ENCODE peak calls at places on chromosomes 7 and 10, in four cellular contexts. D is neural progenitor cell, N is germinal center, T is NCI-H774. S is an unnamed sample.

GRCh38 chr10:34979938-34980337 is 110.2 kb downstream of the CUL2 start:
- DNase-seq in D (no peak), T (no peak), N (no peak), S (no peak)

GRCh38 chr10:110218627-110219026 is 11.2 kb downstream of the MXI1 start:
- DNase-seq in D (no peak), T (no peak), N (no peak), S (no peak)

GRCh38 chr7:101860316-101861222 is 43.1 kb downstream of the CUX1 start:
- DNase-seq in T (no peak), D (no peak), N (no peak), S (no peak)

GRCh38 chr7:155258233-155258575 is 39.5 kb upstream of the INSIG1 start:
- DNase-seq in D (no peak), T (no peak), N (no peak), S (no peak)

GRCh38 chr10:123021517-123021916 is 12.7 kb downstream of the ACADSB start:
- DNase-seq in T (no peak), N (no peak), D (no peak), S (peak; percentile 8)

GRCh38 chr10:58158806-58159205 is 108.9 kb downstream of the IPMK start:
- DNase-seq in N (no peak), T (no peak), D (no peak), S (no peak)

GRCh38 chr10:43225004-43225786 is 41.7 kb downstream of the RASGEF1A start:
- DNase-seq in T (no peak), D (no peak), N (no peak), S (peak; percentile 2)

GRCh38 chr7:123747620-123748141 is 1.1 kb downstream of the WASL start:
- DNase-seq in D (peak; percentile 75), N (no peak), T (peak; percentile 26), S (peak; percentile 62)

GRCh38 chr7:2041496-2042367 is 191.0 kb downstream of the MAD1L1 start:
- DNase-seq in N (peak; percentile 45), T (no peak), D (no peak), S (peak; percentile 1)

GRCh38 chr7:139635521-139636240 is 112.2 kb downstream of the CLEC2L start:
- DNase-seq in N (no peak), D (peak; percentile 76), T (no peak), S (no peak)

GRCh38 chr10:82757397-82757796 is 882.4 kb downstream of the NRG3 start:
- DNase-seq in N (no peak), T (no peak), D (no peak), S (no peak)

GRCh38 chr10:131972474-131973071 is 9.2 kb downstream of the BNIP3 start:
- DNase-seq in T (no peak), N (no peak), D (no peak), S (no peak)

GRCh38 chr7:91098566-91098965 is 165.7 kb upstream of the FZD1 start:
- DNase-seq in N (no peak), D (no peak), T (no peak), S (no peak)

GRCh38 chr7:70647801-70648491 is 484.0 kb upstream of the GALNT17 start:
- DNase-seq in T (no peak), N (no peak), D (no peak), S (no peak)